ENCODE peak calls at places on chromosome 14, in eight cellular contexts. One of them, this sample, is unnamed.

GRCh38 chr14:76754586-76754985 is 6.7 kb upstream of the VASH1 start:
- DNase-seq in left ventricle myocardium inferior: no peak
- DNase-seq in A673: no peak
- DNase-seq in GM04504: no peak
- DNase-seq in stimulated activated CD4-positive, alpha-beta T cell treated with anti-CD3 and anti-CD28 coated beads, Interleukin-4, amount 100 ng/mL, for 48 hours: no peak
- DNase-seq in GM23248: no peak
- DNase-seq in coronary artery: peak; percentile 50
- DNase-seq in 8988T: no peak
- DNase-seq in this sample: no peak

GRCh38 chr14:70700955-70701354 is 59.2 kb downstream of the TTC9 start:
- DNase-seq in left ventricle myocardium inferior: peak; percentile 16
- DNase-seq in A673: no peak
- DNase-seq in GM04504: no peak
- DNase-seq in stimulated activated CD4-positive, alpha-beta T cell treated with anti-CD3 and anti-CD28 coated beads, Interleukin-4, amount 100 ng/mL, for 48 hours: no peak
- DNase-seq in GM23248: no peak
- DNase-seq in coronary artery: no peak
- DNase-seq in 8988T: no peak
- DNase-seq in this sample: no peak

GRCh38 chr14:73741386-73741875 is 27.2 kb upstream of the PNMA1 start:
- DNase-seq in left ventricle myocardium inferior: peak; percentile 79
- DNase-seq in A673: peak; percentile 88
- DNase-seq in GM04504: no peak
- DNase-seq in stimulated activated CD4-positive, alpha-beta T cell treated with anti-CD3 and anti-CD28 coated beads, Interleukin-4, amount 100 ng/mL, for 48 hours: peak; percentile 64
- DNase-seq in GM23248: peak; percentile 73
- DNase-seq in coronary artery: no peak
- DNase-seq in 8988T: peak; percentile 71
- DNase-seq in this sample: no peak

GRCh38 chr14:76770521-76771431 is 9.5 kb downstream of the VASH1 start:
- DNase-seq in left ventricle myocardium inferior: no peak
- DNase-seq in A673: no peak
- DNase-seq in GM04504: no peak
- DNase-seq in stimulated activated CD4-positive, alpha-beta T cell treated with anti-CD3 and anti-CD28 coated beads, Interleukin-4, amount 100 ng/mL, for 48 hours: no peak
- DNase-seq in GM23248: no peak
- DNase-seq in coronary artery: peak; percentile 69
- DNase-seq in 8988T: no peak
- DNase-seq in this sample: no peak

GRCh38 chr14:56173360-56173922 is 55.2 kb downstream of the PELI2 start:
- DNase-seq in left ventricle myocardium inferior: no peak
- DNase-seq in A673: no peak
- DNase-seq in GM04504: no peak
- DNase-seq in stimulated activated CD4-positive, alpha-beta T cell treated with anti-CD3 and anti-CD28 coated beads, Interleukin-4, amount 100 ng/mL, for 48 hours: no peak
- DNase-seq in GM23248: no peak
- DNase-seq in coronary artery: no peak
- DNase-seq in 8988T: no peak
- DNase-seq in this sample: no peak

GRCh38 chr14:36054353-36055051 is 122.0 kb downstream of the PTCSC3 start:
- DNase-seq in left ventricle myocardium inferior: peak; percentile 20
- DNase-seq in A673: no peak
- DNase-seq in GM04504: no peak
- DNase-seq in stimulated activated CD4-positive, alpha-beta T cell treated with anti-CD3 and anti-CD28 coated beads, Interleukin-4, amount 100 ng/mL, for 48 hours: no peak
- DNase-seq in GM23248: no peak
- DNase-seq in coronary artery: no peak
- DNase-seq in 8988T: no peak
- DNase-seq in this sample: no peak

GRCh38 chr14:88597601-88598000 is 34.8 kb downstream of the ZC3H14 start:
- DNase-seq in left ventricle myocardium inferior: no peak
- DNase-seq in A673: no peak
- DNase-seq in GM04504: no peak
- DNase-seq in stimulated activated CD4-positive, alpha-beta T cell treated with anti-CD3 and anti-CD28 coated beads, Interleukin-4, amount 100 ng/mL, for 48 hours: no peak
- DNase-seq in GM23248: no peak
- DNase-seq in coronary artery: no peak
- DNase-seq in 8988T: no peak
- DNase-seq in this sample: no peak

GRCh38 chr14:23445773-23446172 is 10.3 kb upstream of the MYH7 start:
- DNase-seq in left ventricle myocardium inferior: no peak
- DNase-seq in A673: no peak
- DNase-seq in GM04504: no peak
- DNase-seq in stimulated activated CD4-positive, alpha-beta T cell treated with anti-CD3 and anti-CD28 coated beads, Interleukin-4, amount 100 ng/mL, for 48 hours: no peak
- DNase-seq in GM23248: no peak
- DNase-seq in coronary artery: peak; percentile 45
- DNase-seq in 8988T: no peak
- DNase-seq in this sample: no peak

GRCh38 chr14:52241102-52241793 is 26.2 kb upstream of the PTGDR start:
- DNase-seq in left ventricle myocardium inferior: no peak
- DNase-seq in A673: no peak
- DNase-seq in GM04504: peak; percentile 40
- DNase-seq in stimulated activated CD4-positive, alpha-beta T cell treated with anti-CD3 and anti-CD28 coated beads, Interleukin-4, amount 100 ng/mL, for 48 hours: no peak
- DNase-seq in GM23248: peak; percentile 87
- DNase-seq in coronary artery: no peak
- DNase-seq in 8988T: no peak
- DNase-seq in this sample: no peak

GRCh38 chr14:87397499-87397898 is 595.5 kb downstream of the GALC start:
- DNase-seq in left ventricle myocardium inferior: no peak
- DNase-seq in A673: no peak
- DNase-seq in GM04504: no peak
- DNase-seq in stimulated activated CD4-positive, alpha-beta T cell treated with anti-CD3 and anti-CD28 coated beads, Interleukin-4, amount 100 ng/mL, for 48 hours: no peak
- DNase-seq in GM23248: no peak
- DNase-seq in coronary artery: no peak
- DNase-seq in 8988T: no peak
- DNase-seq in this sample: no peak

GRCh38 chr14:100845341-100845740 is 19.4 kb downstream of the MEG3 start:
- DNase-seq in left ventricle myocardium inferior: no peak
- DNase-seq in A673: no peak
- DNase-seq in GM04504: no peak
- DNase-seq in stimulated activated CD4-positive, alpha-beta T cell treated with anti-CD3 and anti-CD28 coated beads, Interleukin-4, amount 100 ng/mL, for 48 hours: no peak
- DNase-seq in GM23248: no peak
- DNase-seq in coronary artery: no peak
- DNase-seq in 8988T: no peak
- DNase-seq in this sample: no peak

GRCh38 chr14:77570706-77571293 is 45.6 kb downstream of the SPTLC2 start:
- DNase-seq in left ventricle myocardium inferior: no peak
- DNase-seq in A673: no peak
- DNase-seq in GM04504: no peak
- DNase-seq in stimulated activated CD4-positive, alpha-beta T cell treated with anti-CD3 and anti-CD28 coated beads, Interleukin-4, amount 100 ng/mL, for 48 hours: no peak
- DNase-seq in GM23248: peak; percentile 15
- DNase-seq in coronary artery: no peak
- DNase-seq in 8988T: no peak
- DNase-seq in this sample: no peak

GRCh38 chr14:56216631-56217379 is 98.6 kb downstream of the PELI2 start:
- DNase-seq in left ventricle myocardium inferior: peak; percentile 54
- DNase-seq in A673: peak; percentile 59
- DNase-seq in GM04504: no peak
- DNase-seq in stimulated activated CD4-positive, alpha-beta T cell treated with anti-CD3 and anti-CD28 coated beads, Interleukin-4, amount 100 ng/mL, for 48 hours: no peak
- DNase-seq in GM23248: peak; percentile 43
- DNase-seq in coronary artery: no peak
- DNase-seq in 8988T: no peak
- DNase-seq in this sample: no peak

GRCh38 chr14:44041700-44042099 is 465.4 kb downstream of the FSCB start:
- DNase-seq in left ventricle myocardium inferior: no peak
- DNase-seq in A673: no peak
- DNase-seq in GM04504: no peak
- DNase-seq in stimulated activated CD4-positive, alpha-beta T cell treated with anti-CD3 and anti-CD28 coated beads, Interleukin-4, amount 100 ng/mL, for 48 hours: no peak
- DNase-seq in GM23248: no peak
- DNase-seq in coronary artery: no peak
- DNase-seq in 8988T: no peak
- DNase-seq in this sample: no peak

GRCh38 chr14:22977684-22978486 is 4.5 kb downstream of the AJUBA start:
- DNase-seq in left ventricle myocardium inferior: peak; percentile 46
- DNase-seq in A673: no peak
- DNase-seq in GM04504: no peak
- DNase-seq in stimulated activated CD4-positive, alpha-beta T cell treated with anti-CD3 and anti-CD28 coated beads, Interleukin-4, amount 100 ng/mL, for 48 hours: no peak
- DNase-seq in GM23248: peak; percentile 71
- DNase-seq in coronary artery: peak; percentile 82
- DNase-seq in 8988T: peak; percentile 68
- DNase-seq in this sample: peak; percentile 91

GRCh38 chr14:52609445-52610044 is 56.9 kb downstream of the GPR137C start:
- DNase-seq in left ventricle myocardium inferior: no peak
- DNase-seq in A673: no peak
- DNase-seq in GM04504: no peak
- DNase-seq in stimulated activated CD4-positive, alpha-beta T cell treated with anti-CD3 and anti-CD28 coated beads, Interleukin-4, amount 100 ng/mL, for 48 hours: no peak
- DNase-seq in GM23248: no peak
- DNase-seq in coronary artery: no peak
- DNase-seq in 8988T: no peak
- DNase-seq in this sample: no peak

This sample was measured in HuH-7.5.